ENCODE peak calls at places on chromosome 3, in eight cellular contexts. G is testis; I is sigmoid colon; D is CD8-positive, alpha-beta T cell; L is cardiac muscle cell; Y is colonic mucosa; M is fibroblast of lung; N is AG04450. Z is an unnamed sample. For H3K27me3, the result is how much of the 10 kb centered on the place peaks cover.

GRCh38 chr3:7029562-7029961 is 168.6 kb downstream of the GRM7 start:
- DNase-seq in G (no peak), I (no peak), D (no peak), L (no peak), Y (no peak), M (no peak), N (no peak), Z (no peak)

GRCh38 chr3:186361612-186362408 is at the start of gene DGKG:
- DNase-seq in G (peak), I (peak), D (no peak), L (peak), Y (peak), M (no peak), N (no peak), Z (no peak)

GRCh38 chr3:64621275-64621674 is 66.5 kb downstream of the ADAMTS9 start:
- DNase-seq in G (no peak), I (no peak), D (no peak), L (no peak), Y (no peak), M (no peak), N (no peak), Z (no peak)

GRCh38 chr3:48273594-48274211 is 32.8 kb downstream of the ZNF589 start:
- DNase-seq in G (peak), I (peak), D (no peak), L (peak), Y (peak), M (peak), N (peak), Z (no peak)

GRCh38 chr3:189981668-189982067 is 139.0 kb downstream of the P3H2 start:
- DNase-seq in G (peak), I (peak), D (no peak), L (no peak), Y (no peak), M (peak), N (peak), Z (peak)

GRCh38 chr3:194688207-194688711 is 2.6 kb downstream of the FAM43A start:
- DNase-seq in G (no peak), I (peak), D (no peak), L (no peak), Y (peak), M (peak), N (no peak), Z (no peak)

GRCh38 chr3:172135185-172135584 is 95.8 kb downstream of the FNDC3B start:
- DNase-seq in G (no peak), I (no peak), D (no peak), L (no peak), Y (no peak), M (no peak), N (no peak), Z (no peak)

GRCh38 chr3:138497021-138497420 is 62.6 kb downstream of the ESYT3 start:
- DNase-seq in G (no peak), I (no peak), D (no peak), L (no peak), Y (no peak), M (no peak), N (no peak), Z (no peak)

GRCh38 chr3:162670181-162670580 is 1173.6 kb downstream of the OTOL1 start:
- DNase-seq in G (no peak), I (no peak), D (no peak), L (no peak), Y (no peak), M (no peak), N (no peak), Z (no peak)

GRCh38 chr3:123582315-123582714 is 2.5 kb downstream of the HACD2 start:
- DNase-seq in G (no peak), I (no peak), D (no peak), L (no peak), Y (peak), M (no peak), N (no peak), Z (no peak)

GRCh38 chr3:39410893-39411292 is 4.4 kb downstream of the RPSA start:
- DNase-seq in G (no peak), I (no peak), D (no peak), L (no peak), Y (no peak), M (no peak), N (no peak), Z (no peak)
- H3K4me3 ChIP-seq in G (no peak), I (no peak), D (no peak), L (no peak), Y (no peak), M (no peak), N (no peak), Z (no peak)

GRCh38 chr3:121883507-121883906 is 10.7 kb upstream of the SLC15A2 start:
- DNase-seq in G (peak), I (no peak), D (no peak), L (peak), Y (no peak), M (peak), N (no peak), Z (no peak)
- TF ChIP-seq CTCF in G (peak), I (no peak), D (peak), L (peak), Y (peak), M (peak), N (peak), Z (peak)

DNA sequence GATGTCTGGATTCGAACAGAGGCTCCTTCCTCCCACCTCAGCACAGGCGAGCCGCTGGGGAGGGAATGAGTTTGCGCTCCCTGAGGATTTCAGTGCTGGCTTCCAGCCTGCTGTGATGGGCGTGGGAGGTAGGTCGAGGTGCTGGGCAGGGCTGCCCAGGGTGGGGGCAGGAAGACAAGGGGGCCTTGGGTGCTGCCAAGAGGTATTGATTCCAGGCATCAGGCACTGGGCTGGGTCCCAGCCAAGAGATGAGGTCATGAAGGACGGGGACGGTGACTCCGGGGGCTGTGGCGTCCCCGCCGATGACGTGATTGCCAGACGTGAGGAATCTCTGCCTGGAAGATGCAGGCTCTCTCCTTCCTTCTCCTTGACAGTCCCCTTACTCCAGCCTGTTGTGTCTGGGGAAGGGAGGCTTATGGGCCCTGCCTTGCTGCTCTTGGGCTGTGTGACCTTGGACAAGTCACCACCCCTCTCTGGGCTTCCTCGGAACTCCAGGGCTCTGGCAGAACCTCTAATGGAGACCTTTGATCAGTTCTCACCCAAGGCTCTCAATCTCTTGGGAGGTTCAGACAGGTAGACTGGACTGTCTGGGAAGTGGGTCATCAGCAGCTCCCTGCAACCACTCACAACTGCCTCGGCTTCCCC is 116.8 kb downstream of the FBLN2 start:
- DNase-seq in G (peak), I (no peak), D (no peak), L (no peak), Y (no peak), M (no peak), N (no peak), Z (no peak)
- H3K27me3 ChIP-seq in G (under half), I (under half), D (under half), L (under half), Y (under half), M (under half), N (under half), Z (under half)

GRCh38 chr3:177357352-177358084 is 160.2 kb upstream of the TBL1XR1 start:
- DNase-seq in G (no peak), I (no peak), D (no peak), L (no peak), Y (peak), M (peak), N (peak), Z (peak)
- H3K4me3 ChIP-seq in G (peak), I (no peak), D (no peak), L (no peak), Y (peak), M (no peak), N (no peak), Z (no peak)

GRCh38 chr3:158723991-158724390 is 8.3 kb downstream of the RARRES1 start:
- DNase-seq in G (no peak), I (no peak), D (no peak), L (no peak), Y (peak), M (no peak), N (no peak), Z (no peak)
- TF ChIP-seq CTCF in G (no peak), I (no peak), D (no peak), L (no peak), Y (no peak), M (no peak), N (no peak), Z (no peak)

GRCh38 chr3:13198480-13198879 is 125.3 kb upstream of the IQSEC1 start:
- DNase-seq in G (no peak), I (peak), D (no peak), L (no peak), Y (no peak), M (no peak), N (no peak), Z (no peak)

GRCh38 chr3:13200951-13201350 is 127.7 kb upstream of the IQSEC1 start:
- DNase-seq in G (no peak), I (no peak), D (no peak), L (peak), Y (no peak), M (no peak), N (no peak), Z (no peak)

GRCh38 chr3:13199006-13199776 is 126.0 kb upstream of the IQSEC1 start:
- DNase-seq in G (no peak), I (peak), D (no peak), L (no peak), Y (no peak), M (no peak), N (no peak), Z (no peak)

GRCh38 chr3:13200465-13200864 is 127.2 kb upstream of the IQSEC1 start:
- DNase-seq in G (no peak), I (no peak), D (no peak), L (no peak), Y (no peak), M (no peak), N (no peak), Z (no peak)

GRCh38 chr3:13199899-13200451 is 126.7 kb upstream of the IQSEC1 start:
- DNase-seq in G (no peak), I (no peak), D (no peak), L (no peak), Y (no peak), M (no peak), N (no peak), Z (no peak)
- H3K27me3 ChIP-seq in G (under half), I (under half), D (under half), L (under half), Y (under half), M (under half), N (under half), Z (under half)

DNA sequence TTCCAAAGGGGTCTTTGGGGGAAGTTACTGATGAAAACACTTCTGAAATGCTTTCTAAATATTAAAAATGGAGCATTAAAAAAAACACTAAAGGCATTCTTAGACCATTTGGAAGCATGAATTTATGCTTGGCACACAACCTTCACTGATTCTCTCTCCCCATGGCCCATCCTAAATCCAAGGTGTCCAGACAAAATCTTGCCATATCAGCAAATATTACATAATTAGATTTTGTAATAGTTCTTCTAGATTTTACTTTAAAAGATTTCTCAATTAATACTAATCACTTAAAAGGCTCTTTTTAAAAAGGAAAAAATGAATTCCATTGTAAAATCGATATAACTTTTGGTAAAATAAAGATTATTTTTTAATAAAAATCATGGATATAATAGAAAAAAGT is 937.0 kb downstream of the EPHA3 start:
- DNase-seq in G (no peak), I (no peak), D (no peak), L (no peak), Y (no peak), M (no peak), N (no peak), Z (no peak)
- H3K4me3 ChIP-seq in G (no peak), I (no peak), D (no peak), L (no peak), Y (no peak), M (no peak), N (no peak), Z (no peak)

DNA sequence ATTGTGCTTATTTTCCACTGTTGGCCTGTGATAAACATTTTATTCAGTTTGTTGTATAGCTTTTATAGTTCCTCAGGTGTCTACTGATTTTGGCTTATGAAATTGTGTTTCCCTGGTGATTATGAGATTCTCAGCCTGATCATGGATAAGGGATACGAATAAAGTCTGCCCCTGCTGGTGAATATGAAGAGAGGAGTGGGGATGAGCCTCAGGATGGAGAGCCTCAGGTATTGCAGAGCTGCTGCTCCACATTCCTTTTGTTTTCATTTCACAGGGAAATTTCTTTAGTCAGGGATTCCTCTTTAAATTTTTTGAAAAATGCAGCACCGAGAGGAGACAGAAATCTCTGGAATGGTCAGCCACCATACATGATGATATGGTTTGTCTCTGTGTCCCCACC is 14.7 kb upstream of the RAB6B start:
- DNase-seq in G (no peak), I (no peak), D (no peak), L (no peak), Y (no peak), M (no peak), N (no peak), Z (no peak)
- TF ChIP-seq CTCF in G (no peak), I (no peak), D (no peak), L (peak), Y (no peak), M (peak), N (peak), Z (peak)

GRCh38 chr3:165195226-165195625 is 958 bp downstream of the SLITRK3 start:
- DNase-seq in G (no peak), I (no peak), D (no peak), L (peak), Y (no peak), M (no peak), N (no peak), Z (no peak)

GRCh38 chr3:165194477-165195135 is 1.6 kb downstream of the SLITRK3 start:
- DNase-seq in G (no peak), I (no peak), D (no peak), L (peak), Y (no peak), M (no peak), N (no peak), Z (no peak)

GRCh38 chr3:165191476-165191875 is 4.7 kb downstream of the SLITRK3 start:
- DNase-seq in G (no peak), I (no peak), D (no peak), L (no peak), Y (no peak), M (no peak), N (no peak), Z (no peak)

GRCh38 chr3:165193392-165194268 is 2.6 kb downstream of the SLITRK3 start:
- DNase-seq in G (no peak), I (no peak), D (no peak), L (peak), Y (no peak), M (no peak), N (no peak), Z (no peak)

GRCh38 chr3:165192610-165193192 is 3.5 kb downstream of the SLITRK3 start:
- DNase-seq in G (no peak), I (no peak), D (no peak), L (peak), Y (no peak), M (no peak), N (no peak), Z (no peak)
- H3K27me3 ChIP-seq in G (under half), I (under half), D (under half), L (half or more), Y (under half), M (under half), N (under half), Z (under half)